ENCODE peak calls at places on chromosomes 5 and 9, in six cellular contexts. L is psoas muscle; K is CD4-positive, CD25-positive, alpha-beta regulatory T cell; M is left lung; G is hepatocyte; H is HepG2. F is an unnamed sample. For H3K36me3, the result is how much of the 10 kb centered on the place peaks cover.

GRCh38 chr5:83965431-83965830 is 244.8 kb upstream of the HAPLN1 start:
- DNase-seq in L (no peak), K (no peak), M (no peak), G (no peak), H (no peak), F (no peak)

GRCh38 chr5:60687927-60688720 is 11.8 kb downstream of the DEPDC1B start:
- DNase-seq in L (no peak), K (peak), M (no peak), G (peak), H (peak), F (no peak)

GRCh38 chr9:114611516-114612271 is 603 bp downstream of the TMEM268 start:
- DNase-seq in L (peak), K (no peak), M (peak), G (peak), H (no peak), F (peak)

GRCh38 chr5:95812100-95812472 is 10.4 kb downstream of the GLRX start:
- DNase-seq in L (peak), K (no peak), M (no peak), G (peak), H (peak), F (no peak)

GRCh38 chr5:104186100-104186499 is 623.5 kb upstream of the NUDT12 start:
- DNase-seq in L (peak), K (peak), M (no peak), G (no peak), H (no peak), F (no peak)

GRCh38 chr9:79195904-79196303 is 375.9 kb upstream of the TLE4 start:
- DNase-seq in L (no peak), K (no peak), M (no peak), G (no peak), H (no peak), F (no peak)

GRCh38 chr5:169201597-169201996 is 99.3 kb downstream of the SLIT3 start:
- DNase-seq in L (no peak), K (no peak), M (no peak), G (no peak), H (no peak), F (no peak)

GRCh38 chr9:113853333-113853732 is 22.8 kb upstream of the ZNF618 start:
- DNase-seq in L (no peak), K (no peak), M (no peak), G (no peak), H (peak), F (peak)

GRCh38 chr5:86979801-86980510 is 287.7 kb upstream of the RASA1 start:
- DNase-seq in L (no peak), K (no peak), M (no peak), G (no peak), H (peak), F (no peak)

GRCh38 chr5:55159763-55160492 is at the start of gene GPX8:
- DNase-seq in L (no peak), K (peak), M (no peak), G (peak), H (peak), F (peak)

GRCh38 chr5:154047324-154047723 is 8.6 kb downstream of the MFAP3 start:
- DNase-seq in L (no peak), K (no peak), M (no peak), G (no peak), H (no peak), F (no peak)

GRCh38 chr5:84227221-84227620 is 157.5 kb downstream of the EDIL3 start:
- DNase-seq in L (no peak), K (no peak), M (no peak), G (no peak), H (no peak), F (no peak)

GRCh38 chr5:178394074-178394473 is 161.5 kb upstream of the PHYKPL start:
- DNase-seq in L (no peak), K (no peak), M (peak), G (no peak), H (no peak), F (peak)

GRCh38 chr9:134559013-134559412 is 82.6 kb upstream of the COL5A1 start:
- DNase-seq in L (no peak), K (no peak), M (no peak), G (no peak), H (no peak), F (no peak)

GRCh38 chr5:142317173-142317572 is 7.6 kb downstream of the SPRY4 start:
- DNase-seq in L (no peak), K (no peak), M (no peak), G (no peak), H (no peak), F (no peak)

GRCh38 chr5:78490709-78491485 is 130.5 kb downstream of the SCAMP1 start:
- DNase-seq in L (no peak), K (no peak), M (no peak), G (no peak), H (no peak), F (no peak)

GRCh38 chr9:127904888-127905728 is 5.7 kb upstream of the ST6GALNAC6 start:
- DNase-seq in L (no peak), K (peak), M (no peak), G (no peak), H (no peak), F (no peak)
- H3K4me3 ChIP-seq in L (no peak), K (peak), M (no peak), G (no peak), H (peak), F (no peak)

GRCh38 chr5:460413-460700 is 17.4 kb downstream of the EXOC3 start:
- DNase-seq in L (no peak), K (no peak), M (no peak), G (no peak), H (no peak), F (no peak)
- H3K36me3 ChIP-seq in L (under half), K (half or more), M (half or more), G (under half), H (under half), F (under half)

GRCh38 chr9:78029601-78030552 is 1.7 kb downstream of the GNAQ start:
- DNase-seq in L (peak), K (peak), M (no peak), G (peak), H (no peak), F (peak)
- H3K4me3 ChIP-seq in L (peak), K (peak), M (peak), G (peak), H (peak), F (peak)

DNA sequence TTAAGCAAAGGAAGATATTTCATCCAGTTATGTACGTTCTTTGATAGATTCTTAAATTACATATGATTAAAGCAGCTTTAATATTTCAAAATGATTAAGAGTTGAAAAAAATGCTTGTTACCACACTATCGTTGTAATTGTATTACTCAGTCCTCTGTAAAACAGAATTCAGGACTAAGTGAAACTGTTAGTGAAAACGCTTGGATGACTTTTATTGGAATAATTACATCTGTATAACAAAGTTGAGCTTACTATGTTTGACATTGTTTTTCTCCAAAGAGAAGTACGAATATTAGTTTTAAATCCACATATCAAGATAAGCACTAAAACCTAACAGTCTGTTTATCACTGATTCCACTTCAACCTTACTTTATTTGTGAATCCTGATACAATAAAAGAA is 8.7 kb upstream of the NADK2 start:
- DNase-seq in L (no peak), K (no peak), M (no peak), G (no peak), H (no peak), F (no peak)
- H3K36me3 ChIP-seq in L (under half), K (under half), M (under half), G (under half), H (under half), F (under half)

GRCh38 chr5:38465702-38466443 is 90.6 kb downstream of the LIFR start:
- DNase-seq in L (no peak), K (no peak), M (no peak), G (no peak), H (no peak), F (no peak)

GRCh38 chr5:38468978-38469706 is 87.3 kb downstream of the LIFR start:
- DNase-seq in L (peak), K (no peak), M (no peak), G (no peak), H (no peak), F (peak)

GRCh38 chr5:38468202-38468656 is 88.2 kb downstream of the LIFR start:
- DNase-seq in L (peak), K (no peak), M (no peak), G (no peak), H (peak), F (no peak)

GRCh38 chr5:38466444-38467189 is 89.8 kb downstream of the LIFR start:
- DNase-seq in L (peak), K (no peak), M (no peak), G (no peak), H (no peak), F (peak)

GRCh38 chr5:38467353-38468040 is 88.9 kb downstream of the LIFR start:
- DNase-seq in L (peak), K (no peak), M (no peak), G (no peak), H (no peak), F (peak)
- H3K4me3 ChIP-seq in L (peak), K (no peak), M (no peak), G (no peak), H (peak), F (no peak)

F was measured in H7.